ENCODE peak calls at places on chromosomes 13 and 19, in ten cellular contexts. E, T, A, S, D, X, Z, Y, F and L are unnamed samples. For H3K9me3, the result is how much of the 10 kb centered on the place peaks cover.

GRCh38 chr19:17405250-17406038 is at the start of gene BST2:
- DNase-seq in D (peak), T (peak), Y (peak), X (peak), E (peak), A (peak), F (peak), S (peak), Z (no peak), L (no peak)

GRCh38 chr13:25249001-25249543 is 38.2 kb downstream of the MTMR6 start:
- DNase-seq in F (no peak), A (no peak), Z (no peak), D (peak), T (no peak), Y (no peak), S (no peak), E (peak), X (no peak), L (no peak)

GRCh38 chr13:98672947-98673545 is 79.4 kb downstream of the SLC15A1 start:
- DNase-seq in D (peak), X (peak), T (peak), F (peak), Z (peak), E (peak), S (peak), A (peak), Y (peak), L (no peak)

GRCh38 chr13:51698352-51698751 is 105.6 kb downstream of the DHRS12 start:
- DNase-seq in D (no peak), Y (no peak), T (no peak), F (no peak), S (no peak), A (no peak), E (no peak), X (no peak), Z (no peak), L (no peak)

GRCh38 chr19:1065606-1066109 is 1.3 kb upstream of the ARHGAP45 start:
- DNase-seq in E (no peak), Z (no peak), A (no peak), X (no peak), T (no peak), S (peak), F (peak), Y (no peak), D (no peak), L (no peak)

GRCh38 chr13:66402071-66402470 is 828.1 kb downstream of the PCDH9 start:
- DNase-seq in Y (no peak), D (peak), A (no peak), X (no peak), S (no peak), T (no peak), E (no peak), Z (no peak), F (no peak), L (no peak)

GRCh38 chr19:4829001-4829712 is 2.4 kb downstream of the TICAM1 start:
- DNase-seq in S (peak), X (peak), D (no peak), E (peak), F (peak), A (no peak), Y (no peak), Z (peak), T (no peak), L (no peak)

GRCh38 chr19:19268453-19269385 is 4.4 kb downstream of the TM6SF2 start:
- DNase-seq in F (no peak), E (no peak), D (no peak), Z (no peak), X (no peak), Y (no peak), T (no peak), A (no peak), S (no peak), L (no peak)

GRCh38 chr13:51181752-51182383 is 40.3 kb upstream of the FAM124A start:
- DNase-seq in S (no peak), D (no peak), Z (no peak), E (no peak), F (no peak), A (no peak), Y (no peak), X (no peak), T (no peak), L (no peak)

GRCh38 chr19:32404939-32405430 is 585 bp upstream of the DPY19L3 start:
- DNase-seq in E (peak), S (peak), Y (peak), D (peak), A (peak), F (peak), T (no peak), Z (peak), X (peak), L (no peak)

DNA sequence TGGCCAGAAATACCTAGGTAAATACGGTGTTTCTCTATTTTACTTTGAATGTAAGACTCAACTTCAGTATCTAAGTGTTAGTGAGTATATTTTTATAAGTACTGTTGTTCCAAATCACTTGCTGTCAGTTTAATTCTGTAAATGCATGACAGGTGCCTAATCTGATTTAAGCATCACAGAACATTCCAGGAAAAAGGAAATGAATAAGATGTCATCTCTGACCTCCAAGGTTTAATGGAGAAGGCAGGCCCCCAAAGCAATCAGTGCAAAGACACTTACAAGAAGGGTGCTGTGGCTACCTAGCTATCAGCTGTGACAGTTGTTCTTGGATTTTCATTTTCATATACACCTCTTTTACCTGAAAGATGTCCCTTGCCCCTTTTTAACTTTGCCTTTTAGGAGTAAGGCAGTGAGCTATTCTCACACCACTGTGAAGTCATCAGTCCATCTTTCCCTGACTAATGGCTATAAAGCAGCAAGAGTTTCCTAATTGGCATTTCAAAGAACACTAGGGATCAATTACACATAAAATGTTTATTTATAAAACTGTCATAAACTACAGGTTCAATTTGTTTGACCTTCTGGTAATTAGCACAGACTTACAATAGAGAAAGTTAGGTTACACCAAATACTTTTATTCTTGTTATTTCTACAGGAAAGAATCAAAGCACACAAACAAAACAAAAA is 427.6 kb downstream of the SPRY2 start:
- DNase-seq in E (no peak), Z (no peak), F (no peak), D (no peak), T (no peak), X (no peak), A (no peak), S (no peak), Y (no peak), L (no peak)
- H3K9me3 ChIP-seq in E (under half), Z (under half), F (under half), D (under half), T (under half), X (under half), A (under half), S (under half), Y (under half), L (under half)

DNA sequence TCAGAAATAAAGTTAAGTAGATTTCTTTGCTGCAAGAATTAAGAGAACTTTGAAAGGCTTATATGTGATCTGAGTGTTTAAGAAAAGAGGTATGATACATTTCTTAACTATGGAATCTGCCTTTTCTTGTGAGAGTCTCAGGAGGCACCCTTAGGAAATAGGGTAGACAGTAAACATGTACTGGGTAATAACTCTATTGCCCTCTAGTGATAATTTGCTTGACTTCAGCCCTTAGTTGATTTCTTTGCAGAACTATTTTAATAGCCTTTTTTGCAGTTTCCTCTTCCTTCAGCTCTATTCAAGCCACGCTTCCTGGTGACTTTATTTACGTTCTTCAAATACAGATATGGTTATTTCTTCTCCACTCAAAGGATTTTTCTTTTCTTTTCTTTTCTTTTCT is 37.0 kb upstream of the CCNA1 start:
- DNase-seq in X (no peak), T (no peak), Z (no peak), F (no peak), E (no peak), Y (no peak), A (no peak), S (no peak), D (peak), L (no peak)
- TF ChIP-seq CTCF in X (peak), T (peak), Z (peak), F (no peak), E (peak), Y (peak), A (peak), S (no peak), D (peak), L (peak)

GRCh38 chr19:52946322-52947310 is 16.1 kb downstream of the ZNF816 start:
- DNase-seq in A (peak), E (peak), S (no peak), Z (peak), D (peak), Y (no peak), T (no peak), F (peak), X (peak), L (no peak)

GRCh38 chr19:52949422-52949821 is 13.3 kb downstream of the ZNF816 start:
- DNase-seq in T (no peak), A (no peak), S (no peak), E (no peak), D (no peak), F (no peak), Y (no peak), X (no peak), Z (no peak), L (no peak)

GRCh38 chr19:52945652-52946321 is 16.9 kb downstream of the ZNF816 start:
- DNase-seq in D (no peak), T (no peak), X (no peak), F (no peak), E (no peak), A (no peak), Z (no peak), S (no peak), Y (no peak), L (no peak)

GRCh38 chr19:52943884-52944643 is 18.6 kb downstream of the ZNF816 start:
- DNase-seq in S (no peak), D (no peak), E (no peak), Z (no peak), F (no peak), A (no peak), X (no peak), T (no peak), Y (no peak), L (no peak)

DNA sequence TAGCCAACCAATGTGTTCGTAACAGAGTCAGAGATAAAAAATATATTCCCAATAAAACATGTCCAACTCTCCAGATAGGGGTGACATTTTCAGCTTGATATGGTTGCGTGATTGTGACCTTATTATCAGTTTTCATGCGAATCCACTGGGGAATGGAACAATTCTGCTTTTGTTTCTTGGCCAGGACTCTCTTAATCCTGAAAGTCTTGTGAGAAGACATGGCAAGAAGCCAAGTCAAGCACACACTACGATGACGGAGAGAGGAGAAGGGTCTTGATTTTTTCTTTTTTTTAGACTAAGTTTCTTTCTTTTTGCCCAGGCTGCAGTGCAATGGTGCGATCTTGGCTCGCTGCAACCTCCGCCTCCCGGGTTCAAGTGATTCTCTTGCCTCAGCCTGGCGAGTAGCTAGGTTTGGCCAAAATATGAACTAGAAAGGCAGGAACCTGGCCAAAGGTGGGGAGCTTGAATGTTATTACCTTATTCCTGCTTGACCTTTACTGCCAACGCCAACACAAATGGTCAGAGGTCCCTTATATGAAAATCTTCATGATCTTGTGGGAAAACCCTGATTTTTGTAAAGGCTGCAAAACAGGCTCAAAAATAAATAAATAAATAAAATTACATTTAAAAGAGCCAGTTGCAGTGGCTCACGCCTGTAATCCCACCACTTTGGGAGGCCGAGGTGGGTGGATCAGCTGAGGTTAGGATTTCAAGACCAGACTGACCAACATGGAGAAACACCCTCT is 14.5 kb downstream of the ZNF816 start:
- DNase-seq in F (no peak), Z (no peak), T (no peak), E (no peak), S (no peak), D (no peak), Y (no peak), A (no peak), X (no peak), L (no peak)
- H3K9me3 ChIP-seq in F (half or more), Z (under half), T (half or more), E (under half), S (under half), D (under half), Y (under half), A (under half), X (under half), L (under half)

GRCh38 chr13:43981091-43981490 is 101.4 kb downstream of the LACC1 start:
- DNase-seq in S (no peak), D (no peak), A (no peak), E (no peak), Y (no peak), F (no peak), Z (no peak), T (no peak), X (no peak), L (no peak)
- TF ChIP-seq CTCF in S (no peak), D (no peak), A (no peak), E (peak), Y (no peak), F (no peak), Z (no peak), T (no peak), X (no peak), L (no peak)

DNA sequence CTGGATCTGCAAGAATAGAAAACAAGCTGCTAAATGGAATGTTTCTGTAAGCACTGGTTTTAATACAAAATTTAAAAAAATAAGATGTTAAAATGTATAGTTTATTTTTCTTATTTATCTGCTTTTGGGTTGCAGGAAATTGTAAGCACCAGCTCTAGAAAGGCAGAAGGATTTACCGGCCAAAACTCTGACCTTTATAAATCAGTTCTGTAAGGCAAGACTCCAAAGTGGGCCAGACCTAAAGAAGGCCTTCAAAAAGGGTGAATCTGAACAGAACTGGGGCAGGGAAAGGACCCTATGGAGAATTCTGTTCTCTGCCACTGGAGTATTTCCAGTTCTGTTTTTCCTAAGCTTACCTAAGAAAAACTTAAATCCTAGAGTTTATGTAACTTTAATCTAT is 19.3 kb downstream of the ZNF100 start:
- DNase-seq in E (no peak), F (no peak), X (no peak), A (no peak), S (no peak), D (no peak), Z (no peak), T (no peak), Y (no peak), L (no peak)
- H3K9me3 ChIP-seq in E (under half), F (under half), X (under half), A (under half), S (under half), D (under half), Z (under half), T (under half), Y (under half), L (under half)

DNA sequence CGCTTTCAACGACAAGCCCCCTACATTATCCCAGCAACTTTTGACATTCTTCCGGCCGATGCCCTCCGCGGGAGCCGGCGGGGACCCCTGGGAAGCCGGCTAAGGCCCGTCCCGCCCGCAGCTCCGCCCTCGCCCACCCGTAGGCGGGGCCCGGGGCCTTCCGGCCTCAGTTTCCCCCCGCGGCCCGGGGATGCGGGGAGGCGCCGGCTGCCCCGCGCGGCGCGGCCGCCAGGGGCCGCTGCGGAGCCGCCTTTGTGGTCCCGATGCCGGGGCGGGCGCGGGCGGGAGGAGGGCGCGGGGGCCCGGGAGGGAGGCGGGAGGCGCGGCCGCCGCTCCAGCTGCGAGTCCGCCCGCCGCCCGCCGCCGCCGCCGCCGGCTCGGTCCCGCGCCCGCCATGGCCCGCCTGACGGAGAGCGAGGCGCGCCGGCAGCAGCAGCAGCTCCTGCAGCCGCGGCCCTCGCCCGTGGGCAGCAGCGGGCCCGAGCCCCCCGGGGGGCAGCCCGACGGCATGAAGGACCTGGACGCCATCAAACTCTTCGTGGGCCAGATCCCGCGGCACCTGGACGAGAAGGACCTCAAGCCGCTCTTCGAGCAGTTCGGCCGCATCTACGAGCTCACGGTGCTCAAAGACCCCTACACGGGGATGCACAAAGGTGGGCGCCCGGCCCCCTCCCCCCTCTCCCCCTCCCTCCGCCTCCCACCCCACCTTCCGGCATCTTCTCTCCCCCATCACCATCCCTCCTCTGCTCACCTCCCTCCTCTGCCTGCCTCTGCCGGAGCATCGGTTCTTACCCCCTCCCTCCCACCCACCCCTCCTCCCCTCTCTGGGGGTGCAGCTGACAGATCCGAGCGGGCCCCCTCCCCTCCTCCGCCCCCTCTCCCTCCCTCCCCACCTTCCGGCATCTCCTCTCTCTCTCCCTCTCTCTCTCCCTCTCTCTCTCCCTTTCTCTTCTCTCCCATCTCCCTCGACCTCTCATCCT is at the start of gene CELF5:
- DNase-seq in A (no peak), S (peak), X (peak), D (no peak), Z (peak), T (no peak), E (peak), F (peak), Y (no peak), L (no peak)
- TF ChIP-seq CTCF in A (peak), S (peak), X (peak), D (no peak), Z (peak), T (no peak), E (peak), F (peak), Y (peak), L (peak)

GRCh38 chr13:80508031-80508430 is 167.1 kb upstream of the SPRY2 start:
- DNase-seq in D (no peak), Z (no peak), F (no peak), T (no peak), S (no peak), Y (no peak), X (no peak), E (no peak), A (no peak), L (no peak)

GRCh38 chr13:80513196-80513595 is 172.3 kb upstream of the SPRY2 start:
- DNase-seq in F (no peak), S (no peak), E (no peak), Z (no peak), X (no peak), D (no peak), T (no peak), Y (no peak), A (no peak), L (no peak)

GRCh38 chr13:80504453-80504852 is 163.5 kb upstream of the SPRY2 start:
- DNase-seq in D (no peak), S (no peak), T (no peak), X (no peak), A (no peak), F (no peak), Z (no peak), Y (peak), E (no peak), L (no peak)

GRCh38 chr13:80509264-80509663 is 168.3 kb upstream of the SPRY2 start:
- DNase-seq in D (no peak), X (no peak), F (no peak), S (no peak), Y (no peak), A (no peak), T (no peak), Z (no peak), E (no peak), L (no peak)
- H3K9me3 ChIP-seq in D (under half), X (under half), F (under half), S (under half), Y (under half), A (under half), T (under half), Z (under half), E (under half), L (under half)

GRCh38 chr13:40680659-40681323 is 14.3 kb upstream of the FOXO1 start:
- DNase-seq in S (no peak), D (no peak), Y (no peak), X (no peak), T (no peak), E (no peak), Z (no peak), F (no peak), A (no peak), L (no peak)

GRCh38 chr13:40679586-40679985 is 13.1 kb upstream of the FOXO1 start:
- DNase-seq in A (no peak), X (no peak), T (no peak), F (no peak), D (no peak), Z (no peak), E (no peak), Y (no peak), S (no peak), L (no peak)

GRCh38 chr13:40681341-40682051 is 15.1 kb upstream of the FOXO1 start:
- DNase-seq in A (peak), S (no peak), Y (peak), D (peak), F (no peak), E (no peak), T (no peak), X (no peak), Z (no peak), L (no peak)

GRCh38 chr13:40677064-40677463 is 10.6 kb upstream of the FOXO1 start:
- DNase-seq in T (no peak), A (no peak), S (no peak), Z (no peak), F (no peak), E (no peak), D (no peak), X (no peak), Y (no peak), L (no peak)

GRCh38 chr13:40682449-40683240 is 16.2 kb upstream of the FOXO1 start:
- DNase-seq in Y (no peak), A (no peak), Z (no peak), D (peak), X (no peak), T (no peak), F (no peak), S (no peak), E (peak), L (no peak)
- TF ChIP-seq CTCF in Y (peak), A (peak), Z (peak), D (no peak), X (peak), T (peak), F (no peak), S (peak), E (peak), L (peak)

GRCh38 chr19:54850930-54851329 is 687 bp downstream of the KIR3DL2 start:
- DNase-seq in S (no peak), A (no peak), F (no peak), Z (no peak), T (no peak), Y (no peak), E (no peak), X (no peak), D (no peak), L (no peak)

GRCh38 chr19:54851353-54851752 is 1.1 kb downstream of the KIR3DL2 start:
- DNase-seq in Z (no peak), A (no peak), T (no peak), F (no peak), X (no peak), D (no peak), S (no peak), E (no peak), Y (no peak), L (no peak)
- H3K9me3 ChIP-seq in Z (under half), A (under half), T (under half), F (under half), X (under half), D (under half), S (under half), E (under half), Y (under half), L (under half)